ENCODE peak calls at places on chromosomes 13 and 19, in eight cellular contexts. One of them, this sample, is unnamed.

GRCh38 chr13:113724780-113725315 is 34.2 kb upstream of the TMEM255B start:
- DNase-seq in H9: peak
- DNase-seq in AG09319: no peak
- DNase-seq in esophagus squamous epithelium: peak
- DNase-seq in stomach: peak
- DNase-seq in uterus: peak
- DNase-seq in endodermal cell: peak
- DNase-seq in GM12865: peak
- DNase-seq in this sample: peak

GRCh38 chr19:46892252-46893179 is 31.7 kb downstream of the ARHGAP35 start:
- DNase-seq in GM12865: peak
- DNase-seq in AG09319: no peak
- DNase-seq in H9: no peak
- DNase-seq in esophagus squamous epithelium: no peak
- DNase-seq in stomach: no peak
- DNase-seq in endodermal cell: no peak
- DNase-seq in uterus: no peak
- DNase-seq in this sample: no peak

GRCh38 chr13:63086286-63086685 is 1670.6 kb upstream of the PCDH20 start:
- DNase-seq in endodermal cell: no peak
- DNase-seq in stomach: no peak
- DNase-seq in GM12865: peak
- DNase-seq in H9: no peak
- DNase-seq in esophagus squamous epithelium: no peak
- DNase-seq in AG09319: no peak
- DNase-seq in uterus: no peak
- DNase-seq in this sample: no peak

GRCh38 chr13:100399455-100399854 is 189.1 kb downstream of the GGACT start:
- DNase-seq in esophagus squamous epithelium: no peak
- DNase-seq in uterus: no peak
- DNase-seq in GM12865: no peak
- DNase-seq in AG09319: no peak
- DNase-seq in endodermal cell: no peak
- DNase-seq in H9: no peak
- DNase-seq in stomach: no peak
- DNase-seq in this sample: no peak

GRCh38 chr13:26503826-26504594 is 53.5 kb upstream of the WASF3 start:
- DNase-seq in uterus: no peak
- DNase-seq in GM12865: no peak
- DNase-seq in endodermal cell: no peak
- DNase-seq in H9: no peak
- DNase-seq in stomach: no peak
- DNase-seq in AG09319: no peak
- DNase-seq in esophagus squamous epithelium: no peak
- DNase-seq in this sample: no peak

GRCh38 chr19:29495971-29496441 is 29.8 kb upstream of the VSTM2B start:
- DNase-seq in esophagus squamous epithelium: no peak
- DNase-seq in stomach: no peak
- DNase-seq in endodermal cell: peak
- DNase-seq in H9: peak
- DNase-seq in uterus: no peak
- DNase-seq in AG09319: no peak
- DNase-seq in GM12865: no peak
- DNase-seq in this sample: no peak

GRCh38 chr19:961866-962620 is 22.1 kb upstream of the WDR18 start:
- DNase-seq in esophagus squamous epithelium: no peak
- DNase-seq in GM12865: no peak
- DNase-seq in stomach: no peak
- DNase-seq in endodermal cell: no peak
- DNase-seq in AG09319: no peak
- DNase-seq in uterus: no peak
- DNase-seq in H9: no peak
- DNase-seq in this sample: no peak

GRCh38 chr13:102374233-102374632 is 27.6 kb downstream of the FGF14 start:
- DNase-seq in esophagus squamous epithelium: no peak
- DNase-seq in H9: no peak
- DNase-seq in GM12865: no peak
- DNase-seq in uterus: no peak
- DNase-seq in endodermal cell: no peak
- DNase-seq in stomach: no peak
- DNase-seq in AG09319: no peak
- DNase-seq in this sample: no peak

GRCh38 chr19:53908933-53909415 is at the start of gene CACNG7:
- DNase-seq in uterus: no peak
- DNase-seq in AG09319: no peak
- DNase-seq in esophagus squamous epithelium: no peak
- DNase-seq in stomach: no peak
- DNase-seq in GM12865: no peak
- DNase-seq in H9: peak
- DNase-seq in endodermal cell: peak
- DNase-seq in this sample: peak

GRCh38 chr13:35953537-35954206 is 177.5 kb downstream of the DCLK1 start:
- DNase-seq in endodermal cell: peak
- DNase-seq in AG09319: peak
- DNase-seq in H9: peak
- DNase-seq in uterus: peak
- DNase-seq in esophagus squamous epithelium: no peak
- DNase-seq in stomach: peak
- DNase-seq in GM12865: peak
- DNase-seq in this sample: peak

GRCh38 chr19:14407889-14408640 is 11.1 kb downstream of the DDX39A start:
- DNase-seq in esophagus squamous epithelium: no peak
- DNase-seq in GM12865: no peak
- DNase-seq in AG09319: no peak
- DNase-seq in endodermal cell: no peak
- DNase-seq in H9: no peak
- DNase-seq in stomach: peak
- DNase-seq in uterus: no peak
- DNase-seq in this sample: no peak

GRCh38 chr13:64959276-64959675 is 2270.9 kb downstream of the PCDH9 start:
- DNase-seq in uterus: no peak
- DNase-seq in endodermal cell: no peak
- DNase-seq in H9: no peak
- DNase-seq in GM12865: no peak
- DNase-seq in AG09319: no peak
- DNase-seq in esophagus squamous epithelium: no peak
- DNase-seq in stomach: no peak
- DNase-seq in this sample: no peak

GRCh38 chr19:20388826-20389225 is 176.8 kb downstream of the ZNF737 start:
- DNase-seq in endodermal cell: no peak
- DNase-seq in esophagus squamous epithelium: no peak
- DNase-seq in stomach: no peak
- DNase-seq in AG09319: no peak
- DNase-seq in H9: no peak
- DNase-seq in uterus: no peak
- DNase-seq in GM12865: no peak
- DNase-seq in this sample: no peak

GRCh38 chr13:37492741-37493514 is 105.6 kb downstream of the POSTN start:
- DNase-seq in stomach: no peak
- DNase-seq in endodermal cell: no peak
- DNase-seq in GM12865: no peak
- DNase-seq in uterus: no peak
- DNase-seq in esophagus squamous epithelium: no peak
- DNase-seq in AG09319: no peak
- DNase-seq in H9: no peak
- DNase-seq in this sample: no peak

GRCh38 chr19:46213156-46213555 is 16.4 kb upstream of the IGFL1 start:
- DNase-seq in AG09319: no peak
- DNase-seq in GM12865: no peak
- DNase-seq in H9: no peak
- DNase-seq in esophagus squamous epithelium: no peak
- DNase-seq in endodermal cell: peak
- DNase-seq in uterus: no peak
- DNase-seq in stomach: no peak
- DNase-seq in this sample: no peak

GRCh38 chr19:30604657-30605056 is 232.5 kb downstream of the ZNF536 start:
- DNase-seq in esophagus squamous epithelium: no peak
- DNase-seq in stomach: no peak
- DNase-seq in AG09319: no peak
- DNase-seq in H9: no peak
- DNase-seq in uterus: no peak
- DNase-seq in GM12865: no peak
- DNase-seq in endodermal cell: no peak
- DNase-seq in this sample: no peak

GRCh38 chr19:33800012-33800680 is 3.5 kb downstream of the KCTD15 start:
- DNase-seq in stomach: no peak
- DNase-seq in uterus: no peak
- DNase-seq in AG09319: no peak
- DNase-seq in endodermal cell: no peak
- DNase-seq in H9: no peak
- DNase-seq in GM12865: no peak
- DNase-seq in esophagus squamous epithelium: no peak
- DNase-seq in this sample: no peak

GRCh38 chr13:83865161-83866137 is 16.8 kb downstream of the SLITRK1 start:
- DNase-seq in AG09319: no peak
- DNase-seq in H9: no peak
- DNase-seq in stomach: no peak
- DNase-seq in endodermal cell: no peak
- DNase-seq in GM12865: no peak
- DNase-seq in esophagus squamous epithelium: no peak
- DNase-seq in uterus: no peak
- DNase-seq in this sample: no peak

GRCh38 chr19:41219924-41220567 is 1.0 kb downstream of the AXL start:
- DNase-seq in uterus: peak
- DNase-seq in esophagus squamous epithelium: no peak
- DNase-seq in stomach: no peak
- DNase-seq in endodermal cell: peak
- DNase-seq in GM12865: no peak
- DNase-seq in H9: no peak
- DNase-seq in AG09319: no peak
- DNase-seq in this sample: peak

GRCh38 chr19:35043906-35044305 is 2.4 kb downstream of the HPN start:
- DNase-seq in GM12865: no peak
- DNase-seq in uterus: no peak
- DNase-seq in endodermal cell: no peak
- DNase-seq in AG09319: no peak
- DNase-seq in stomach: no peak
- DNase-seq in H9: no peak
- DNase-seq in esophagus squamous epithelium: no peak
- DNase-seq in this sample: no peak

GRCh38 chr13:73038064-73038463 is 20.7 kb upstream of the KLF5 start:
- DNase-seq in stomach: no peak
- DNase-seq in esophagus squamous epithelium: no peak
- DNase-seq in AG09319: no peak
- DNase-seq in endodermal cell: no peak
- DNase-seq in GM12865: no peak
- DNase-seq in uterus: no peak
- DNase-seq in H9: no peak
- DNase-seq in this sample: no peak

GRCh38 chr19:51386882-51387520 is 773 bp downstream of the LIM2 start:
- DNase-seq in AG09319: no peak
- DNase-seq in esophagus squamous epithelium: no peak
- DNase-seq in endodermal cell: no peak
- DNase-seq in GM12865: no peak
- DNase-seq in H9: no peak
- DNase-seq in uterus: no peak
- DNase-seq in stomach: no peak
- DNase-seq in this sample: no peak

GRCh38 chr13:102651392-102651791 is 43.5 kb downstream of the METTL21C start:
- DNase-seq in esophagus squamous epithelium: no peak
- DNase-seq in uterus: no peak
- DNase-seq in GM12865: no peak
- DNase-seq in stomach: no peak
- DNase-seq in endodermal cell: no peak
- DNase-seq in AG09319: no peak
- DNase-seq in H9: no peak
- DNase-seq in this sample: no peak

DNA sequence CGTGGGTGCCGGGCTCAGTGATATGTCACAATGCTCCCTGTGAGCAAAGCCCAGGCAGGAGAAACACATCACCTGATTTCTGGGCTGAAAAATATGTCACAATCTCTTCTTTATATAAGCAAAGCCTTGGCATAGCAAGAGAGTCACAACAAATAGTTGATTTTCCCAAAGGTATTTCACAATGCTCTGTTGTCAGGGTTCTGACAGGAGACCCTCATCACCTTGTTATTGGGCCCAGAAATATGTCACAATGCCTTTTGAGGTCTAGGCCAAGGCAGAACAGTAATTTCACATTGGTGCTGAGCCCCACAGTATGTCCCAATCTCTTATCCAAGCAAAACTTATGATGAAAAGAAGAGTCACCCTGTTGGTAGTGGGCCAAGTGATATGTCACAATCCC is 125.7 kb downstream of the ZNF675 start:
- DNase-seq in stomach: no peak
- DNase-seq in AG09319: no peak
- DNase-seq in GM12865: no peak
- DNase-seq in endodermal cell: no peak
- DNase-seq in H9: no peak
- DNase-seq in esophagus squamous epithelium: no peak
- DNase-seq in uterus: no peak
- DNase-seq in this sample: no peak
- TF ChIP-seq CTCF in stomach: no peak
- TF ChIP-seq CTCF in AG09319: no peak
- TF ChIP-seq CTCF in GM12865: no peak
- TF ChIP-seq CTCF in endodermal cell: no peak
- TF ChIP-seq CTCF in H9: no peak
- TF ChIP-seq CTCF in esophagus squamous epithelium: no peak
- TF ChIP-seq CTCF in uterus: no peak
- TF ChIP-seq CTCF in this sample: no peak

GRCh38 chr19:27793644-27794443 is 1419.1 kb downstream of the UQCRFS1 start:
- DNase-seq in stomach: peak
- DNase-seq in endodermal cell: peak
- DNase-seq in esophagus squamous epithelium: peak
- DNase-seq in GM12865: peak
- DNase-seq in AG09319: peak
- DNase-seq in H9: peak
- DNase-seq in uterus: peak
- DNase-seq in this sample: peak
- TF ChIP-seq CTCF in stomach: no peak
- TF ChIP-seq CTCF in endodermal cell: no peak
- TF ChIP-seq CTCF in esophagus squamous epithelium: no peak
- TF ChIP-seq CTCF in GM12865: no peak
- TF ChIP-seq CTCF in AG09319: no peak
- TF ChIP-seq CTCF in H9: no peak
- TF ChIP-seq CTCF in uterus: no peak
- TF ChIP-seq CTCF in this sample: no peak

GRCh38 chr13:44801990-44802389 is 187.3 kb downstream of the NUFIP1 start:
- DNase-seq in H9: no peak
- DNase-seq in AG09319: no peak
- DNase-seq in esophagus squamous epithelium: no peak
- DNase-seq in GM12865: no peak
- DNase-seq in endodermal cell: no peak
- DNase-seq in stomach: peak
- DNase-seq in uterus: no peak
- DNase-seq in this sample: no peak
- TF ChIP-seq CTCF in H9: no peak
- TF ChIP-seq CTCF in AG09319: no peak
- TF ChIP-seq CTCF in esophagus squamous epithelium: no peak
- TF ChIP-seq CTCF in GM12865: no peak
- TF ChIP-seq CTCF in endodermal cell: no peak
- TF ChIP-seq CTCF in stomach: no peak
- TF ChIP-seq CTCF in uterus: no peak
- TF ChIP-seq CTCF in this sample: no peak

GRCh38 chr19:17080441-17080803 is 4.8 kb downstream of the MYO9B start:
- DNase-seq in H9: no peak
- DNase-seq in AG09319: no peak
- DNase-seq in endodermal cell: no peak
- DNase-seq in stomach: no peak
- DNase-seq in GM12865: no peak
- DNase-seq in uterus: no peak
- DNase-seq in esophagus squamous epithelium: no peak
- DNase-seq in this sample: no peak
- TF ChIP-seq CTCF in H9: no peak
- TF ChIP-seq CTCF in AG09319: no peak
- TF ChIP-seq CTCF in endodermal cell: no peak
- TF ChIP-seq CTCF in stomach: no peak
- TF ChIP-seq CTCF in GM12865: no peak
- TF ChIP-seq CTCF in uterus: no peak
- TF ChIP-seq CTCF in esophagus squamous epithelium: no peak
- TF ChIP-seq CTCF in this sample: no peak

This sample was measured in nephron progenitor cell.